ENCODE peak calls at places on chromosome 9, in seven cellular contexts. N is MM.1S; R is activated CD4-positive, CD25-positive, alpha-beta regulatory T cell treated with anti-CD3 and anti-CD28 coated beads, Interleukin-2, amount 50 U/mL, for 16 hours; X is activated T-cell treated with anti-CD3 and anti-CD28 coated beads for 1 hour; Y is activated effector memory CD4-positive, alpha-beta T cell treated with Interleukin-2 at 50 U/mL for 16 hours; Z is activated CD4-positive, alpha-beta T cell treated with anti-CD3 and anti-CD28 coated beads for 1 hour; T is GM23248. Q is an unnamed sample.

GRCh38 chr9:135968601-135969000 is 7.4 kb upstream of the UBAC1 start:
- DNase-seq in X (no peak), T (no peak), Z (no peak), Y (no peak), N (no peak), R (no peak), Q (no peak)

GRCh38 chr9:91946825-91947224 is 3.2 kb downstream of the ROR2 start:
- DNase-seq in T (peak), N (no peak), Y (no peak), X (no peak), Z (no peak), R (no peak), Q (no peak)

GRCh38 chr9:132350861-132351315 is 3.9 kb downstream of the SETX start:
- DNase-seq in Y (no peak), X (no peak), N (peak), Z (no peak), T (peak), R (no peak), Q (peak)

GRCh38 chr9:94867842-94868312 is 141.4 kb downstream of the AOPEP start:
- DNase-seq in Z (no peak), R (no peak), Y (no peak), X (no peak), T (peak), N (no peak), Q (peak)

GRCh38 chr9:116337015-116337414 is 183.4 kb downstream of the PAPPA start:
- DNase-seq in R (no peak), Y (no peak), Z (no peak), X (no peak), N (no peak), T (peak), Q (peak)

GRCh38 chr9:18472915-18473314 is 1.0 kb upstream of the ADAMTSL1 start:
- DNase-seq in Y (no peak), Z (no peak), X (no peak), T (peak), N (no peak), R (no peak), Q (no peak)

GRCh38 chr9:114900937-114901802 is 29.2 kb downstream of the TNFSF8 start:
- DNase-seq in Y (no peak), Z (no peak), T (peak), X (no peak), R (no peak), N (peak), Q (peak)

GRCh38 chr9:35746583-35746982 is 2.4 kb downstream of the GBA2 start:
- DNase-seq in X (no peak), Y (no peak), T (peak), N (no peak), Z (no peak), R (no peak), Q (no peak)

GRCh38 chr9:130741024-130741305 is 47.4 kb downstream of the EXOSC2 start:
- DNase-seq in Y (no peak), X (no peak), Z (no peak), R (no peak), N (no peak), T (no peak), Q (no peak)

GRCh38 chr9:28365020-28365640 is 791.8 kb upstream of the C9orf72 start:
- DNase-seq in Z (no peak), N (no peak), X (no peak), R (no peak), T (peak), Y (no peak), Q (peak)

GRCh38 chr9:101736723-101737122 is 1.7 kb downstream of the GRIN3A start:
- DNase-seq in R (no peak), X (no peak), N (no peak), Y (no peak), Z (no peak), T (peak), Q (peak)

GRCh38 chr9:125748511-125749099 is 1.4 kb downstream of the PBX3 start:
- DNase-seq in Z (no peak), Y (no peak), X (no peak), T (peak), N (no peak), R (no peak), Q (no peak)

GRCh38 chr9:99046068-99046467 is 58.8 kb upstream of the TGFBR1 start:
- DNase-seq in X (no peak), T (no peak), R (no peak), N (no peak), Z (no peak), Y (no peak), Q (no peak)

Q was measured in kidney tubule cell.